ENCODE peak calls at places on chromosomes 4 and X, in ten cellular contexts. One of them, this sample, is unnamed.

GRCh38 chr4:88104902-88105610 is 53.4 kb downstream of the ABCG2 start:
- DNase-seq in kidney: no peak
- DNase-seq in uterus: no peak
- DNase-seq in WTC11: no peak
- DNase-seq in mesothelial cell of epicardium: no peak
- DNase-seq in heart right ventricle: no peak
- DNase-seq in bronchial epithelial cell: peak
- DNase-seq in pancreas: no peak
- DNase-seq in CD8-positive, alpha-beta T cell: no peak
- DNase-seq in IMR-90: peak
- DNase-seq in this sample: no peak

GRCh38 chr4:183867247-183867646 is 37.9 kb upstream of the STOX2 start:
- DNase-seq in bronchial epithelial cell: no peak
- DNase-seq in IMR-90: no peak
- DNase-seq in pancreas: no peak
- DNase-seq in mesothelial cell of epicardium: no peak
- DNase-seq in uterus: no peak
- DNase-seq in kidney: no peak
- DNase-seq in heart right ventricle: no peak
- DNase-seq in WTC11: no peak
- DNase-seq in CD8-positive, alpha-beta T cell: no peak
- DNase-seq in this sample: no peak

GRCh38 chr4:122309988-122310626 is 68.7 kb upstream of the ADAD1 start:
- DNase-seq in pancreas: no peak
- DNase-seq in heart right ventricle: no peak
- DNase-seq in bronchial epithelial cell: peak
- DNase-seq in mesothelial cell of epicardium: no peak
- DNase-seq in kidney: no peak
- DNase-seq in uterus: no peak
- DNase-seq in CD8-positive, alpha-beta T cell: no peak
- DNase-seq in WTC11: no peak
- DNase-seq in IMR-90: peak
- DNase-seq in this sample: no peak

GRCh38 chrX:123086768-123087167 is 97.3 kb upstream of the GRIA3 start:
- DNase-seq in kidney: no peak
- DNase-seq in bronchial epithelial cell: no peak
- DNase-seq in IMR-90: no peak
- DNase-seq in WTC11: no peak
- DNase-seq in CD8-positive, alpha-beta T cell: no peak
- DNase-seq in pancreas: no peak
- DNase-seq in uterus: no peak
- DNase-seq in mesothelial cell of epicardium: no peak
- DNase-seq in heart right ventricle: no peak
- DNase-seq in this sample: no peak

GRCh38 chrX:56385336-56385735 is 153.2 kb downstream of the KLF8 start:
- DNase-seq in mesothelial cell of epicardium: no peak
- DNase-seq in kidney: no peak
- DNase-seq in bronchial epithelial cell: no peak
- DNase-seq in heart right ventricle: no peak
- DNase-seq in pancreas: no peak
- DNase-seq in CD8-positive, alpha-beta T cell: peak
- DNase-seq in uterus: no peak
- DNase-seq in WTC11: no peak
- DNase-seq in IMR-90: no peak
- DNase-seq in this sample: no peak

GRCh38 chr4:140038031-140038533 is 115.9 kb downstream of the MAML3 start:
- DNase-seq in pancreas: no peak
- DNase-seq in CD8-positive, alpha-beta T cell: no peak
- DNase-seq in WTC11: no peak
- DNase-seq in heart right ventricle: no peak
- DNase-seq in mesothelial cell of epicardium: no peak
- DNase-seq in kidney: no peak
- DNase-seq in uterus: no peak
- DNase-seq in IMR-90: peak
- DNase-seq in bronchial epithelial cell: no peak
- DNase-seq in this sample: no peak

GRCh38 chr4:24158031-24158430 is 268.2 kb upstream of the PPARGC1A start:
- DNase-seq in bronchial epithelial cell: no peak
- DNase-seq in CD8-positive, alpha-beta T cell: no peak
- DNase-seq in heart right ventricle: no peak
- DNase-seq in mesothelial cell of epicardium: no peak
- DNase-seq in uterus: no peak
- DNase-seq in kidney: no peak
- DNase-seq in pancreas: no peak
- DNase-seq in IMR-90: no peak
- DNase-seq in WTC11: no peak
- DNase-seq in this sample: no peak

GRCh38 chr4:7124643-7125442 is 57.0 kb upstream of the GRPEL1 start:
- DNase-seq in heart right ventricle: no peak
- DNase-seq in CD8-positive, alpha-beta T cell: no peak
- DNase-seq in pancreas: peak
- DNase-seq in bronchial epithelial cell: peak
- DNase-seq in kidney: peak
- DNase-seq in mesothelial cell of epicardium: no peak
- DNase-seq in WTC11: no peak
- DNase-seq in uterus: peak
- DNase-seq in IMR-90: peak
- DNase-seq in this sample: no peak

GRCh38 chr4:100118213-100118612 is 72.1 kb downstream of the DDIT4L start:
- DNase-seq in bronchial epithelial cell: peak
- DNase-seq in uterus: no peak
- DNase-seq in heart right ventricle: no peak
- DNase-seq in WTC11: no peak
- DNase-seq in CD8-positive, alpha-beta T cell: no peak
- DNase-seq in mesothelial cell of epicardium: no peak
- DNase-seq in pancreas: no peak
- DNase-seq in kidney: no peak
- DNase-seq in IMR-90: peak
- DNase-seq in this sample: no peak

GRCh38 chr4:173535932-173536331 is 5.9 kb upstream of the HAND2 start:
- DNase-seq in uterus: no peak
- DNase-seq in kidney: no peak
- DNase-seq in mesothelial cell of epicardium: no peak
- DNase-seq in bronchial epithelial cell: no peak
- DNase-seq in pancreas: no peak
- DNase-seq in heart right ventricle: no peak
- DNase-seq in WTC11: no peak
- DNase-seq in CD8-positive, alpha-beta T cell: no peak
- DNase-seq in IMR-90: no peak
- DNase-seq in this sample: no peak

GRCh38 chr4:173537628-173538147 is 7.7 kb upstream of the HAND2 start:
- DNase-seq in kidney: no peak
- DNase-seq in mesothelial cell of epicardium: no peak
- DNase-seq in CD8-positive, alpha-beta T cell: no peak
- DNase-seq in uterus: no peak
- DNase-seq in heart right ventricle: no peak
- DNase-seq in IMR-90: no peak
- DNase-seq in pancreas: no peak
- DNase-seq in WTC11: no peak
- DNase-seq in bronchial epithelial cell: no peak
- DNase-seq in this sample: no peak

GRCh38 chr4:173538148-173538902 is 8.3 kb upstream of the HAND2 start:
- DNase-seq in kidney: no peak
- DNase-seq in WTC11: peak
- DNase-seq in mesothelial cell of epicardium: peak
- DNase-seq in uterus: no peak
- DNase-seq in CD8-positive, alpha-beta T cell: peak
- DNase-seq in pancreas: no peak
- DNase-seq in heart right ventricle: peak
- DNase-seq in bronchial epithelial cell: no peak
- DNase-seq in IMR-90: no peak
- DNase-seq in this sample: no peak

GRCh38 chr4:173535165-173535737 is 5.2 kb upstream of the HAND2 start:
- DNase-seq in IMR-90: no peak
- DNase-seq in kidney: no peak
- DNase-seq in mesothelial cell of epicardium: no peak
- DNase-seq in WTC11: no peak
- DNase-seq in pancreas: no peak
- DNase-seq in bronchial epithelial cell: no peak
- DNase-seq in uterus: no peak
- DNase-seq in CD8-positive, alpha-beta T cell: no peak
- DNase-seq in heart right ventricle: no peak
- DNase-seq in this sample: no peak

GRCh38 chr4:173536808-173537429 is 6.9 kb upstream of the HAND2 start:
- DNase-seq in pancreas: no peak
- DNase-seq in kidney: no peak
- DNase-seq in mesothelial cell of epicardium: no peak
- DNase-seq in CD8-positive, alpha-beta T cell: no peak
- DNase-seq in IMR-90: no peak
- DNase-seq in bronchial epithelial cell: no peak
- DNase-seq in WTC11: peak
- DNase-seq in uterus: no peak
- DNase-seq in heart right ventricle: no peak
- DNase-seq in this sample: peak
- TF ChIP-seq CTCF in pancreas: no peak
- TF ChIP-seq CTCF in kidney: no peak
- TF ChIP-seq CTCF in mesothelial cell of epicardium: no peak
- TF ChIP-seq CTCF in CD8-positive, alpha-beta T cell: no peak
- TF ChIP-seq CTCF in IMR-90: no peak
- TF ChIP-seq CTCF in bronchial epithelial cell: no peak
- TF ChIP-seq CTCF in WTC11: peak
- TF ChIP-seq CTCF in uterus: no peak
- TF ChIP-seq CTCF in heart right ventricle: peak
- TF ChIP-seq CTCF in this sample: peak

GRCh38 chr4:89298788-89299152 is 8.8 kb downstream of the GPRIN3 start:
- DNase-seq in uterus: no peak
- DNase-seq in CD8-positive, alpha-beta T cell: no peak
- DNase-seq in kidney: no peak
- DNase-seq in heart right ventricle: no peak
- DNase-seq in IMR-90: no peak
- DNase-seq in bronchial epithelial cell: no peak
- DNase-seq in pancreas: no peak
- DNase-seq in WTC11: no peak
- DNase-seq in mesothelial cell of epicardium: no peak
- DNase-seq in this sample: no peak

GRCh38 chr4:89298160-89298559 is 9.4 kb downstream of the GPRIN3 start:
- DNase-seq in pancreas: no peak
- DNase-seq in uterus: no peak
- DNase-seq in heart right ventricle: no peak
- DNase-seq in CD8-positive, alpha-beta T cell: peak
- DNase-seq in mesothelial cell of epicardium: no peak
- DNase-seq in IMR-90: no peak
- DNase-seq in WTC11: no peak
- DNase-seq in bronchial epithelial cell: no peak
- DNase-seq in kidney: no peak
- DNase-seq in this sample: no peak

GRCh38 chr4:89300490-89300889 is 7.1 kb downstream of the GPRIN3 start:
- DNase-seq in mesothelial cell of epicardium: no peak
- DNase-seq in WTC11: no peak
- DNase-seq in CD8-positive, alpha-beta T cell: no peak
- DNase-seq in uterus: no peak
- DNase-seq in pancreas: no peak
- DNase-seq in kidney: no peak
- DNase-seq in IMR-90: no peak
- DNase-seq in bronchial epithelial cell: no peak
- DNase-seq in heart right ventricle: no peak
- DNase-seq in this sample: no peak

GRCh38 chr4:89300060-89300459 is 7.5 kb downstream of the GPRIN3 start:
- DNase-seq in bronchial epithelial cell: no peak
- DNase-seq in IMR-90: no peak
- DNase-seq in pancreas: no peak
- DNase-seq in CD8-positive, alpha-beta T cell: no peak
- DNase-seq in heart right ventricle: no peak
- DNase-seq in kidney: no peak
- DNase-seq in WTC11: no peak
- DNase-seq in uterus: no peak
- DNase-seq in mesothelial cell of epicardium: no peak
- DNase-seq in this sample: no peak

GRCh38 chr4:89299153-89299789 is 8.3 kb downstream of the GPRIN3 start:
- DNase-seq in bronchial epithelial cell: no peak
- DNase-seq in kidney: no peak
- DNase-seq in mesothelial cell of epicardium: no peak
- DNase-seq in uterus: no peak
- DNase-seq in IMR-90: no peak
- DNase-seq in pancreas: no peak
- DNase-seq in heart right ventricle: no peak
- DNase-seq in CD8-positive, alpha-beta T cell: no peak
- DNase-seq in WTC11: no peak
- DNase-seq in this sample: no peak
- TF ChIP-seq CTCF in bronchial epithelial cell: no peak
- TF ChIP-seq CTCF in kidney: no peak
- TF ChIP-seq CTCF in mesothelial cell of epicardium: no peak
- TF ChIP-seq CTCF in uterus: no peak
- TF ChIP-seq CTCF in IMR-90: no peak
- TF ChIP-seq CTCF in pancreas: no peak
- TF ChIP-seq CTCF in heart right ventricle: no peak
- TF ChIP-seq CTCF in CD8-positive, alpha-beta T cell: no peak
- TF ChIP-seq CTCF in WTC11: no peak
- TF ChIP-seq CTCF in this sample: no peak

DNA sequence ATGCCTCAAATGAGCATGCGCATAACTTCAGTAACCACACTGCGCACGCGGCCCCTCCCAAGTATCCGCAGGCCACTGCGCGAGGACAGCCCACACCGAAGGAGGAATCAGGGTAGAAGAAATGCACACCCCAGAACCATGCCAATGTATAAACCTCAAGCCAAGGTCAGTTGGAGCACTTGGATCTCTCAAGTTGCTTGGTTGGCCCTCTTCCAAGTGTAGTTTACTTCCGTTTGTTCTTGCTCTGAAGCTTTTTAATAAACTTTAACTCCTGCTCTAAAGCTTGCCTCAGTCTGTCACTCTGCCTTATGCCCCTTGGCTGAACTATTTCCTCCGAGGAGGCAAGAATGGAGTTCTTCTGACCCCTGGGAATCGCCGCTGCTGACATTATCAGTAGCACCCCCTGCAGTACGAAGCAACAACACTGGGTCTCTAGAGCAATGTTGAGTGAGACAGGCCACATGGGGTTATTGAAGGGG is 22.0 kb upstream of the SPINK2 start:
- DNase-seq in uterus: no peak
- DNase-seq in bronchial epithelial cell: peak
- DNase-seq in heart right ventricle: no peak
- DNase-seq in pancreas: peak
- DNase-seq in IMR-90: no peak
- DNase-seq in mesothelial cell of epicardium: no peak
- DNase-seq in CD8-positive, alpha-beta T cell: no peak
- DNase-seq in kidney: no peak
- DNase-seq in WTC11: peak
- DNase-seq in this sample: no peak
- TF ChIP-seq CTCF in uterus: no peak
- TF ChIP-seq CTCF in bronchial epithelial cell: no peak
- TF ChIP-seq CTCF in heart right ventricle: no peak
- TF ChIP-seq CTCF in pancreas: no peak
- TF ChIP-seq CTCF in IMR-90: no peak
- TF ChIP-seq CTCF in mesothelial cell of epicardium: no peak
- TF ChIP-seq CTCF in CD8-positive, alpha-beta T cell: no peak
- TF ChIP-seq CTCF in kidney: no peak
- TF ChIP-seq CTCF in WTC11: no peak
- TF ChIP-seq CTCF in this sample: no peak

DNA sequence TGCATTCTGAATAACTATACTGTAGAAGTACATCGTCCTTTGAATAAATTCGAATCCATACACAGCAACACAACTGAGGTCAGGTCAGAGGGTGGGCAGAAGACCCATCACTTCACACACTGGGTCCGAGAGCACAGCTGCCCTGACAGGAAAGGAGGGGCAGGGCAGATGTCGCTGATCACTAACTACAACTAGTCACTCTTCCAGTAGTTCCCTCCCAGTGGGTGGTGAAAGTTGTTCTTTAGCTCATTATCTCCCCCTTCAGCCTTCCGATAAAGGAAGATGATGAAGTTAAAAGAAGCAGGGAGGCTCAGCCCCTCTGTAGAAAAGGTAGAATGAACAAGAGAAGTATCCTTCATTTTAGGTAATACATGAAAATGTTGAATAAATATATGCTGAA is 278.9 kb downstream of the INPP4B start:
- DNase-seq in WTC11: peak
- DNase-seq in pancreas: no peak
- DNase-seq in uterus: no peak
- DNase-seq in mesothelial cell of epicardium: no peak
- DNase-seq in heart right ventricle: no peak
- DNase-seq in CD8-positive, alpha-beta T cell: peak
- DNase-seq in bronchial epithelial cell: peak
- DNase-seq in IMR-90: no peak
- DNase-seq in kidney: no peak
- DNase-seq in this sample: no peak
- TF ChIP-seq CTCF in WTC11: no peak
- TF ChIP-seq CTCF in pancreas: no peak
- TF ChIP-seq CTCF in uterus: no peak
- TF ChIP-seq CTCF in mesothelial cell of epicardium: no peak
- TF ChIP-seq CTCF in heart right ventricle: no peak
- TF ChIP-seq CTCF in CD8-positive, alpha-beta T cell: no peak
- TF ChIP-seq CTCF in bronchial epithelial cell: peak
- TF ChIP-seq CTCF in IMR-90: no peak
- TF ChIP-seq CTCF in kidney: no peak
- TF ChIP-seq CTCF in this sample: no peak

This sample was measured in neural crest cell.